ENCODE peak calls at places on chromosomes 11 and 22, in nine cellular contexts. Q is K562, V is ovary, X is sigmoid colon, E is gastrocnemius medialis, J is A549, P is esophagus squamous epithelium, S is IMR-90, H is suprapubic skin. C is an unnamed sample.

GRCh38 chr22:33271390-33272161 is 213.4 kb upstream of the SYN3 start:
- DNase-seq in S (peak), Q (no peak), E (peak), V (peak), X (no peak), J (no peak), P (no peak), H (no peak), C (no peak)

GRCh38 chr11:64747961-64748715 is 4.2 kb upstream of the RASGRP2 start:
- DNase-seq in E (no peak), H (no peak), P (no peak), S (peak), J (no peak), Q (no peak), V (no peak), X (no peak), C (no peak)

GRCh38 chr11:18706330-18707243 is 8.0 kb downstream of the TMEM86A start:
- DNase-seq in V (peak), E (no peak), P (no peak), S (no peak), J (no peak), Q (no peak), X (peak), H (no peak), C (peak)

GRCh38 chr11:64323373-64323772 is 5.5 kb downstream of the PRDX5 start:
- DNase-seq in P (no peak), E (no peak), H (no peak), Q (no peak), J (no peak), S (no peak), V (no peak), X (no peak), C (no peak)

GRCh38 chr11:86955674-86956522 is 703 bp upstream of the FZD4 start:
- DNase-seq in J (peak), P (no peak), X (peak), E (peak), Q (peak), S (peak), H (peak), V (peak), C (peak)

GRCh38 chr11:3147257-3147619 is 17.9 kb downstream of the OSBPL5 start:
- DNase-seq in X (no peak), J (no peak), P (no peak), H (no peak), E (peak), V (no peak), Q (no peak), S (no peak), C (no peak)

GRCh38 chr11:65425971-65426838 is 3.6 kb downstream of the NEAT1 start:
- DNase-seq in V (peak), Q (no peak), P (no peak), S (peak), H (peak), J (peak), X (peak), E (no peak), C (peak)

GRCh38 chr11:87030458-87031054 is 7.2 kb upstream of the TMEM135 start:
- DNase-seq in X (no peak), S (peak), V (no peak), J (peak), H (no peak), Q (no peak), E (no peak), P (no peak), C (no peak)

GRCh38 chr11:46391186-46391577 is 394 bp downstream of the CHRM4 start:
- DNase-seq in E (no peak), X (no peak), S (no peak), H (no peak), Q (peak), J (no peak), P (no peak), V (no peak), C (no peak)

GRCh38 chr11:79236541-79236971 is 204.3 kb downstream of the TENM4 start:
- DNase-seq in V (no peak), X (no peak), H (no peak), J (no peak), P (no peak), E (no peak), Q (no peak), S (peak), C (no peak)

GRCh38 chr11:120774591-120775386 is 249.1 kb upstream of the TBCEL start:
- DNase-seq in P (no peak), J (no peak), E (no peak), S (no peak), Q (no peak), V (no peak), X (no peak), H (no peak), C (no peak)

GRCh38 chr11:3103076-3103475 is 45.9 kb upstream of the CARS1 start:
- DNase-seq in X (peak), P (no peak), S (no peak), V (no peak), H (peak), E (no peak), J (no peak), Q (no peak), C (no peak)

GRCh38 chr11:12813371-12814225 is 139.4 kb downstream of the TEAD1 start:
- DNase-seq in Q (peak), J (peak), H (no peak), S (peak), V (peak), P (no peak), X (peak), E (peak), C (peak)

GRCh38 chr11:120212926-120213325 is 2.1 kb downstream of the OAF start:
- DNase-seq in S (no peak), V (no peak), H (no peak), P (no peak), X (no peak), E (no peak), J (no peak), Q (no peak), C (no peak)

GRCh38 chr22:49705216-49705600 is 122.5 kb downstream of the BRD1 start:
- DNase-seq in V (no peak), Q (no peak), X (no peak), H (peak), S (no peak), J (no peak), P (no peak), E (no peak), C (no peak)

GRCh38 chr22:50258361-50259292 is 2.9 kb downstream of the MAPK12 start:
- DNase-seq in X (no peak), H (no peak), J (no peak), E (peak), V (no peak), Q (no peak), P (no peak), S (no peak), C (no peak)

GRCh38 chr11:67320011-67320410 is 16.7 kb downstream of the SSH3 start:
- DNase-seq in H (no peak), X (no peak), Q (no peak), J (no peak), P (no peak), S (peak), V (no peak), E (no peak), C (no peak)

GRCh38 chr11:116703421-116703820 is 69.4 kb downstream of the BUD13 start:
- DNase-seq in H (no peak), P (no peak), Q (no peak), V (no peak), J (no peak), X (peak), E (no peak), S (no peak), C (no peak)

GRCh38 chr11:130620566-130620965 is 172.1 kb downstream of the ADAMTS15 start:
- DNase-seq in X (no peak), J (no peak), V (no peak), H (no peak), E (no peak), P (no peak), S (no peak), Q (no peak), C (no peak)

GRCh38 chr11:61541568-61541967 is 33.0 kb downstream of the LRRC10B start:
- DNase-seq in E (no peak), P (no peak), J (peak), S (peak), V (peak), X (no peak), Q (peak), H (no peak), C (peak)

GRCh38 chr11:119505861-119506260 is 82.9 kb upstream of the THY1 start:
- DNase-seq in Q (no peak), X (peak), E (no peak), S (peak), H (no peak), J (no peak), P (no peak), V (no peak), C (no peak)

GRCh38 chr11:44779736-44780520 is 53.2 kb downstream of the TSPAN18 start:
- DNase-seq in H (peak), Q (no peak), P (no peak), J (no peak), E (no peak), V (no peak), X (peak), S (no peak), C (no peak)

GRCh38 chr11:68843052-68843561 is 1.4 kb upstream of the CPT1A start:
- DNase-seq in P (no peak), E (no peak), Q (no peak), H (no peak), J (no peak), V (no peak), S (peak), X (no peak), C (peak)

GRCh38 chr11:124623861-124624525 is 1.3 kb downstream of the TBRG1 start:
- DNase-seq in P (no peak), H (no peak), V (no peak), X (no peak), E (no peak), S (peak), Q (no peak), J (no peak), C (no peak)

GRCh38 chr11:104090767-104091166 is 54.3 kb downstream of the DDI1 start:
- DNase-seq in E (no peak), Q (no peak), V (no peak), P (no peak), X (no peak), J (no peak), H (no peak), S (no peak), C (no peak)

GRCh38 chr22:44458044-44459020 is 39.7 kb downstream of the RTL6 start:
- DNase-seq in H (no peak), S (no peak), J (no peak), Q (no peak), P (no peak), E (no peak), V (no peak), X (no peak), C (no peak)

GRCh38 chr11:72814139-72814830 is at the start of gene ATG16L2:
- DNase-seq in P (peak), H (peak), V (peak), J (peak), Q (peak), E (peak), X (peak), S (peak), C (peak)

GRCh38 chr22:50173221-50173982 is 2.9 kb downstream of the PANX2 start:
- DNase-seq in P (no peak), X (no peak), H (no peak), S (no peak), J (no peak), V (no peak), E (no peak), Q (no peak), C (no peak)

GRCh38 chr22:23774922-23775436 is 2.3 kb downstream of the MMP11 start:
- DNase-seq in Q (no peak), S (peak), X (no peak), P (no peak), V (no peak), E (no peak), J (peak), H (no peak), C (no peak)

GRCh38 chr11:121091492-121092179 is 9.4 kb upstream of the TECTA start:
- DNase-seq in J (no peak), V (no peak), S (no peak), E (no peak), Q (no peak), P (no peak), X (no peak), H (no peak), C (no peak)

GRCh38 chr22:30668306-30668655 is 606 bp upstream of the DUSP18 start:
- DNase-seq in H (no peak), S (no peak), E (no peak), X (peak), P (no peak), V (no peak), J (no peak), Q (no peak), C (no peak)

GRCh38 chr22:48357961-48358360 is 1469.7 kb downstream of the BRD1 start:
- DNase-seq in S (no peak), H (no peak), V (no peak), E (no peak), X (peak), Q (no peak), P (no peak), J (no peak), C (no peak)

GRCh38 chr11:120519474-120519873 is 7.9 kb downstream of the GRIK4 start:
- DNase-seq in Q (no peak), E (no peak), H (no peak), P (no peak), X (peak), J (no peak), S (no peak), V (no peak), C (no peak)

GRCh38 chr22:48884786-48885185 is 942.9 kb downstream of the BRD1 start:
- DNase-seq in E (no peak), S (no peak), X (peak), P (no peak), H (peak), J (no peak), V (no peak), Q (no peak), C (peak)

GRCh38 chr22:50544746-50545253 is 899 bp upstream of the KLHDC7B start:
- DNase-seq in V (no peak), E (no peak), Q (no peak), X (no peak), H (peak), P (no peak), J (no peak), S (no peak), C (no peak)

DNA sequence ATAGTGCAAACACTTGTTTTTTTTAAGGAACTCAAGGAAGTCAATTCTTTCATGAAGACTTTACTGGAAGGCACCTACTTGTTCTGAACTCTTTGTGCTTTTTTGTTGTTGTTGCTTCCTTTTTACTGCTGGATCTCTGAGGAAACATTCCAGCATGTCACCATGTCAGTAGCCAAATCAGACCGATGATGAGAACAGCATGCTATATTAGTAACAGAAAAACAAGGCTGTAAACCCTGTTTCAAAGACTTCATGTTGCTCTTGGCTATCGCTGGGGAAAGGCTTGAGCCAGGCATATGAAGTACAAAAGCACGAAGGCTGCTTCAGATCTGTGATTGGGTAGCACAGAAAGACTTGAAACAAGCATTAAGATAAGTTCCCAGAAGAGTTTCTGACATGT is 125.6 kb upstream of the SLC5A12 start:
- DNase-seq in E (peak), V (no peak), S (no peak), J (no peak), P (no peak), Q (no peak), X (peak), H (no peak), C (peak)
- H3K27ac ChIP-seq in E (peak), V (no peak), S (no peak), J (no peak), P (peak), Q (no peak), X (peak), H (peak), C (peak)

GRCh38 chr11:6603287-6604080 is at the start of the genes ILK and RRP8:
- DNase-seq in J (peak), H (peak), Q (peak), E (peak), X (peak), S (peak), V (peak), P (peak), C (peak)
- TF ChIP-seq POLR2A in J (peak), H (peak), Q (peak), E (peak), X (peak), S (peak), V (peak), P (peak), C (peak)

GRCh38 chr22:41668971-41669911 is 19.4 kb downstream of the SNU13 start:
- DNase-seq in V (no peak), E (no peak), J (peak), H (no peak), P (no peak), X (no peak), Q (no peak), S (peak), C (no peak)
- H3K27ac ChIP-seq in V (no peak), E (no peak), J (peak), H (no peak), P (peak), X (no peak), Q (no peak), S (peak), C (no peak)

GRCh38 chr22:46575915-46576555 is 38.6 kb upstream of the CELSR1 start:
- DNase-seq in Q (no peak), J (peak), V (no peak), H (no peak), X (peak), S (no peak), P (no peak), E (no peak), C (no peak)

GRCh38 chr22:46574993-46575914 is 37.8 kb upstream of the CELSR1 start:
- DNase-seq in H (no peak), J (peak), S (no peak), X (peak), E (no peak), Q (no peak), V (no peak), P (no peak), C (no peak)

GRCh38 chr22:46577361-46578249 is 40.2 kb upstream of the CELSR1 start:
- DNase-seq in X (peak), J (no peak), S (no peak), V (peak), Q (peak), E (no peak), P (no peak), H (no peak), C (no peak)

GRCh38 chr22:46578251-46578823 is 40.9 kb upstream of the CELSR1 start:
- DNase-seq in Q (no peak), X (peak), S (no peak), J (no peak), H (no peak), V (no peak), P (no peak), E (no peak), C (no peak)

DNA sequence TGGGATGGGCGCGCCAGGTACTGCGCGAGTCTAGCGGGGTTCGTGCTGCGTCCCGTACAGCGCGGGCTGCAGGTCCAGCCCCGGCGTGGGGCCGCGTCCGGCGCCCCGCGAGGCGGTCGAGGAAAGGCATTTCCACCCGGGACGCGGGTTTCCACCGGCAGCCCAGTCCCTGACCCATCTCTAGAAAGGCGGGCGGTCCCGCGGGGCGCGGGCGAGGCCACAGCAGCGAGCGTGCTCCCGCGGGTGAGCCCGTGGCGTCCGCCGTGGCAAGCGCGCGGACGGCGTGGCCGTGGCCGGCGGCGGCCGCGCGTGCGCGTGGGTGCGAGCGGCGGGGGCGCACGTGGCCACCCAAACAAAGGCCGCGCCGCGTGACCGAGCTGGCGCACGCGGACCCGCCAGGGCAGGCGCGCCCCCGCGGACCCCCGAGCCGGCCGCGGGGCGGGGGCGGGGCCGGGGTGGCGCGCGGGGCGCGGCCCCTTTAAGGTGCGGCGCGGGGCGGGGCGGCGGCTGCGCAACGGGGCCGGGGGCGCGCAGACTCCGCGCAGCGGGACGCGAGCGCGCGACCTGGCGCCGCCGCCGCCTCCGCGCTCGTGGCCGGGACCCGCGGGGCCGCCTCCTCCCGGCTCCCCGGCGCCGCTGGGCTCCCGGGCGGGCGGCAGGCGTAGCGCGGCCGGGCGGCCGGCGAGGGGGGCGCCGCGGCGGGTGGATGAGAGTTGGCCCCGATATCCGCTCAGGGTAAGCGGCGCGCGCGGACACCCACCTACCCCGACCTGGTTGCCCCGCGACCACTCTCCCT is 39.3 kb upstream of the CELSR1 start:
- DNase-seq in X (peak), E (no peak), P (no peak), Q (peak), J (no peak), S (peak), H (no peak), V (peak), C (peak)
- TF ChIP-seq POLR2A in X (no peak), E (no peak), P (no peak), Q (no peak), J (peak), S (no peak), H (no peak), V (no peak), C (no peak)

GRCh38 chr11:35147273-35147672 is 8.3 kb downstream of the CD44 start:
- DNase-seq in H (no peak), X (no peak), P (no peak), E (no peak), Q (no peak), V (no peak), J (no peak), S (no peak), C (no peak)
- H3K27ac ChIP-seq in H (peak), X (peak), P (peak), E (no peak), Q (no peak), V (no peak), J (peak), S (peak), C (peak)

DNA sequence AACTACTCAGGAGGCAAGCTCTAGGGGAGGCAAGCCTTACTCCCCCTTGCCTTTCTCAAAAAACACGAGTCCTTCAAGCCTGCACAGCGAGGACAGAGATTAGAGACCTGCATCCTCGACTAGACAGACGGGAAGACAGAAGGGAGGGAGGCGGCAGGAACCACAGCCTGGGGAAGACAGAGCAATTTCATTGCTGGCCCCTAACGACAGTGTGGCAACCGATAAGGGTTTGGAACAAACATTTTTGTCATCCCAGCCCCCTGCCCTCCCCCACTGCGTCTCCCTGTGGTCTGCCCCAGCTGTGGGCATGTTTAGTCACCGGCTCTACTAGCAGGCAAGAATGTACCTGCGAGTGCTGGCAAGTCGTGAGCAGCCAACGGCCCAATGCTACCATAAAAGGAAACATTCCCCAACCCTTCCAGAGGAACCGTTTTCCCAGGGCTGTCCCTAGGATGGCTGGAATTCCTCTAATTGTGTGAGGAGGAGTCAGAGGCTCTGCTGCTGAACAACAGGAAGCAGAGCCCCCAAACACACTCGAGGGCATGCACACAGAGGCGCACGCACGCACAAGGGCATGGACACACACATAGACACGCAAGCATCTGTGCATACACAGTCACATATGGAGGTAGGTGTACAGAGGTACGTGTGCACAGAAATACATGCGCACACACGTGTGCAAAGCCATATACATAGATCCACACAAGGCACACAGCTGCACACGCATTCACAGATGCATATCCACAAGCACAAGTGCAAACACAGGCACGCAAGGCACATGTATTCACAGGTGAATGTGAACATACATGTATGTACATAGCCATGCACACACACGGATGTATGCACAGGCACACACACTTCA is 58.3 kb downstream of the MYH9 start:
- DNase-seq in J (peak), X (no peak), S (peak), Q (peak), H (no peak), V (no peak), P (no peak), E (no peak), C (peak)
- TF ChIP-seq POLR2A in J (no peak), X (no peak), S (peak), Q (no peak), H (no peak), V (no peak), P (peak), E (no peak), C (peak)